ENCODE peak calls at places on chromosome 7, in six cellular contexts. I is Calu3; C is astrocyte; F is CD8-positive, alpha-beta T cell; T is pancreas; Q is fibroblast of lung. B is an unnamed sample.

GRCh38 chr7:6392712-6393666 is 54.8 kb downstream of the DAGLB start:
- DNase-seq in Q (peak), F (no peak), I (peak), C (peak), T (no peak), B (peak)

GRCh38 chr7:47402941-47403340 is 179.0 kb downstream of the TNS3 start:
- DNase-seq in T (no peak), Q (no peak), I (no peak), C (no peak), F (no peak), B (no peak)

GRCh38 chr7:34430456-34430855 is 227.6 kb upstream of the NPSR1 start:
- DNase-seq in T (no peak), C (peak), Q (peak), I (peak), F (no peak), B (peak)

GRCh38 chr7:155984609-155985405 is 172.5 kb upstream of the SHH start:
- DNase-seq in T (no peak), I (no peak), Q (no peak), C (no peak), F (no peak), B (no peak)

GRCh38 chr7:147078324-147078723 is 961.7 kb downstream of the CNTNAP2 start:
- DNase-seq in C (no peak), I (no peak), F (no peak), Q (no peak), T (no peak), B (no peak)

GRCh38 chr7:21064698-21065648 is 278.3 kb upstream of the SP8 start:
- DNase-seq in C (no peak), Q (no peak), I (no peak), T (no peak), F (no peak), B (peak)

GRCh38 chr7:137992042-137992737 is 9.7 kb downstream of the CREB3L2 start:
- DNase-seq in Q (peak), I (no peak), C (peak), T (no peak), F (no peak), B (peak)

GRCh38 chr7:98701372-98701771 is 84.3 kb downstream of the NPTX2 start:
- DNase-seq in I (no peak), T (no peak), Q (no peak), C (no peak), F (no peak), B (no peak)

GRCh38 chr7:7862393-7862792 is 106.2 kb upstream of the GLCCI1 start:
- DNase-seq in I (no peak), F (no peak), Q (peak), T (no peak), C (peak), B (no peak)

GRCh38 chr7:82594665-82595064 is 151.1 kb upstream of the CACNA2D1 start:
- DNase-seq in Q (no peak), F (no peak), T (no peak), C (no peak), I (no peak), B (no peak)

GRCh38 chr7:26603631-26604030 is 260.8 kb downstream of the SKAP2 start:
- DNase-seq in C (no peak), T (no peak), Q (peak), F (no peak), I (peak), B (peak)

GRCh38 chr7:137790828-137791227 is 55.9 kb downstream of the DGKI start:
- DNase-seq in T (no peak), F (no peak), C (no peak), I (no peak), Q (no peak), B (no peak)

GRCh38 chr7:93620057-93620456 is 45.5 kb upstream of the CALCR start:
- DNase-seq in F (no peak), C (no peak), T (no peak), Q (no peak), I (no peak), B (no peak)

GRCh38 chr7:5234852-5235831 is 45.1 kb downstream of the WIPI2 start:
- DNase-seq in I (peak), C (peak), Q (peak), F (no peak), T (no peak), B (peak)

GRCh38 chr7:2520808-2521146 is 1.2 kb downstream of the LFNG start:
- DNase-seq in C (no peak), I (peak), T (no peak), Q (no peak), F (no peak), B (peak)

GRCh38 chr7:117323585-117323876 is 673 bp upstream of the WNT2 start:
- DNase-seq in Q (no peak), I (no peak), T (no peak), F (no peak), C (peak), B (no peak)

GRCh38 chr7:140214075-140214684 is 37.4 kb upstream of the KDM7A start:
- DNase-seq in T (peak), Q (peak), C (peak), I (no peak), F (no peak), B (peak)

GRCh38 chr7:98621573-98622482 is 4.7 kb downstream of the NPTX2 start:
- DNase-seq in I (no peak), T (no peak), Q (no peak), F (no peak), C (no peak), B (no peak)

GRCh38 chr7:116259821-116260440 is 49.6 kb downstream of the TES start:
- DNase-seq in I (no peak), T (no peak), F (no peak), Q (peak), C (peak), B (peak)

GRCh38 chr7:11212816-11213215 is 239.1 kb downstream of the PHF14 start:
- DNase-seq in F (no peak), T (no peak), I (no peak), Q (no peak), C (no peak), B (peak)

GRCh38 chr7:138328215-138328614 is 131.8 kb upstream of the TRIM24 start:
- DNase-seq in T (no peak), F (no peak), I (peak), C (no peak), Q (no peak), B (no peak)

DNA sequence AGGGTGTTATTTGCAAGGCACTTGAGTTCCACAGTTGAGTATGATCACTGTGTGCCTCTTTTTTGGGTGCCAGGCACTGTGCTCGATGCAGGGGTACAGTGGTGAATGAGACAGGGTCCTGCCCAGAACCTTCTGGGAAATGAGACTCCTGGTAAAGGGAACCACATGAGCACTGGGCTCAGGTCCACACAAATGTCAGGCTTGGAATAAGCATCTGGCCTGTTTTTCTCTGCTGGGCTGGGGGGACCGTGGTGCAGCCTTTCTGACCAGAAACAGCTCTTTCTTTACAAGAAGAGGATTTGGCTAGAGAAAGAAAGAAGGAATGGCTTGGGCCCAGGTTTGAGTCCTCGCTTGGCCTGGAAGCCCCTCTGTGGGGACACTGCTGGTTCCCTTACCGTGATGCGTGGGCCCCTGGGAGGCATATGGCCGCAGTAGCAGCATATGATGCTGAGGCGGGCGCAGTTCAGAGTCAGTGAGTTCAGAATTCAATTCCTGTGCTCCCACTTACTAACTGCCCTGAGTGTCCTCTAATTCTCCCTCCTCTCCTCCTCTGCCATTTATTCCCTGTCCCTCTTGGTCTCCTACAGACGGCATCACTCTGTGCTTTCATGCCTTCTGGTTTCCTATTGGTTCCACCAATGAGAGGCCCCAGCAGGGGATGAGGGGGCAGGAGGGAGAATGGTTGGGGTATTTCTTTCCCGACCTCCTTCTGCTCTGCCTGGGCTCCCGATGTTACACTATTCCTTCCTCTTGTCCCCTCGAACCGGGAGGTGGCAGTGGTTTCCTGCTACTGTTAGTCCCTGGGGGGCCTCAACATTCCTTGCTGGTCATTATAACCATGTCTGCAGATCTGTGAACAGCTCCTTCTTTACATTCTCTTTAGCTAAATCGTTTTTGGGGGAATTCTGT is 9.6 kb upstream of the KCP start:
- DNase-seq in C (no peak), Q (no peak), F (no peak), I (no peak), T (no peak), B (no peak)
- TF ChIP-seq CTCF in C (no peak), Q (no peak), F (no peak), I (no peak), T (no peak), B (no peak)

GRCh38 chr7:86470763-86471162 is 172.9 kb upstream of the GRM3 start:
- DNase-seq in Q (no peak), C (no peak), I (no peak), F (no peak), T (no peak), B (no peak)

GRCh38 chr7:86469680-86470295 is 173.9 kb upstream of the GRM3 start:
- DNase-seq in I (peak), T (no peak), F (no peak), C (peak), Q (peak), B (peak)
- TF ChIP-seq CTCF in I (peak), T (peak), F (no peak), C (peak), Q (peak), B (peak)

GRCh38 chr7:158975526-158976467 is 119.4 kb downstream of the DYNC2I1 start:
- DNase-seq in F (no peak), T (no peak), I (peak), Q (no peak), C (no peak), B (no peak)

GRCh38 chr7:158973941-158974785 is 117.8 kb downstream of the DYNC2I1 start:
- DNase-seq in T (peak), C (no peak), Q (no peak), I (no peak), F (no peak), B (no peak)

GRCh38 chr7:158971214-158971613 is 114.9 kb downstream of the DYNC2I1 start:
- DNase-seq in C (no peak), Q (no peak), F (no peak), T (no peak), I (no peak), B (no peak)

GRCh38 chr7:158976468-158976848 is 120.1 kb downstream of the DYNC2I1 start:
- DNase-seq in F (no peak), I (no peak), C (no peak), Q (no peak), T (no peak), B (no peak)

DNA sequence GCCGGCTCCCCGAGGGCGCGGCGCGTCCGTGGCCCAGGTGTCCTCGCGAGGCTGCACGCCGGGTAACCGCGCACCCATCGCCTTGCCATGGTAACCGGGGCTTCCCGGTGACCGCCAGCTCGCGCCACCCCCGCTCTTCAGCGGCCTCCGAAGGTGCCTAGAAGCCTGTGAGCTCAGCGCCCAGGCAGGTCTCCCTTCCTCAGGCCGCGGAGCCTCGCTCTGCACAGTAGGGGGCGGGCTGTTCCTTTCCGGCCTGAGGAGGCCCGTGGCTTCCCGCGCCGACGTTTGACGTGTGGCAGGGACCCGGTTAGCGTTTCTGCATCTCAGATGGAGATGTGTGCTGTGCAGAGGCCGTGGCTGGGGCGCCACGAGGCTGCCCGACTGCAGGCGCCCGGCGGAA is 117.1 kb downstream of the DYNC2I1 start:
- DNase-seq in C (no peak), T (peak), F (peak), Q (no peak), I (peak), B (peak)
- TF ChIP-seq CTCF in C (no peak), T (no peak), F (no peak), Q (no peak), I (peak), B (peak)

GRCh38 chr7:121126201-121126600 is 137.7 kb downstream of the CPED1 start:
- DNase-seq in I (no peak), F (no peak), Q (no peak), C (no peak), T (no peak), B (no peak)

GRCh38 chr7:121132940-121133339 is 144.4 kb downstream of the CPED1 start:
- DNase-seq in Q (no peak), F (no peak), C (no peak), I (no peak), T (no peak), B (no peak)

GRCh38 chr7:121123028-121123427 is 134.5 kb downstream of the CPED1 start:
- DNase-seq in I (no peak), F (no peak), T (no peak), C (no peak), Q (no peak), B (no peak)

GRCh38 chr7:121126801-121127534 is 138.5 kb downstream of the CPED1 start:
- DNase-seq in C (peak), F (no peak), I (no peak), T (no peak), Q (peak), B (peak)
- TF ChIP-seq CTCF in C (peak), F (no peak), I (no peak), T (no peak), Q (no peak), B (peak)

GRCh38 chr7:114986181-114986800 is 64.4 kb downstream of the MDFIC start:
- DNase-seq in F (no peak), I (no peak), C (no peak), T (no peak), Q (no peak), B (no peak)
- TF ChIP-seq CTCF in F (no peak), I (no peak), C (no peak), T (no peak), Q (no peak), B (no peak)

GRCh38 chr7:142554555-142555532 is 194.4 kb upstream of the PRSS1 start:
- DNase-seq in I (peak), Q (peak), F (no peak), C (peak), T (no peak), B (no peak)

GRCh38 chr7:142560166-142560565 is 189.1 kb upstream of the PRSS1 start:
- DNase-seq in F (no peak), I (no peak), T (no peak), C (no peak), Q (peak), B (no peak)

GRCh38 chr7:142553216-142553615 is 196.1 kb upstream of the PRSS1 start:
- DNase-seq in T (no peak), Q (peak), I (no peak), F (no peak), C (peak), B (no peak)

GRCh38 chr7:142557971-142558582 is 191.2 kb upstream of the PRSS1 start:
- DNase-seq in C (no peak), T (no peak), F (peak), I (peak), Q (peak), B (peak)

DNA sequence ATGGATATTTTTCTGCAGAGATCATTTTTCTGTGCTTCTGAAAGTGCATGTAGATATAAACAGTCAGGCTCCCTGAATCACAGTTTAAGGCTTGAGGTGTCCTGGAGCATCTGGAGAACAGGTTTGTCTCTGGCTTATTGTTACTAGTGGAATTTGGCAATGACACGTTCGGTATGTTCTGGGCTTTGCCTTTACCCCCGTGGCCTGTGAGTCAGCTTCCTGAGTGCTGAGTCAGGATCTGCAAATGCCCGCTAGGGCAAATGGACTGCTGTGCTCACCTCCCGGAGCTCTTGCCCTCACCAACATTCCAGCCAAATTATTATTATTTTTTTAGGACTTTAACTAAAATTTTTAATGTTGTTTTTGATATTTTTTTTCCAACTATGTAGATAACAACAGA is 192.5 kb upstream of the PRSS1 start:
- DNase-seq in F (no peak), T (no peak), Q (peak), I (peak), C (peak), B (peak)
- TF ChIP-seq CTCF in F (no peak), T (no peak), Q (peak), I (no peak), C (peak), B (peak)

GRCh38 chr7:33108931-33109757 is at the start of gene RP9:
- DNase-seq in F (peak), Q (peak), I (peak), T (peak), C (peak), B (peak)
- TF ChIP-seq CTCF in F (peak), Q (peak), I (peak), T (peak), C (no peak), B (peak)

DNA sequence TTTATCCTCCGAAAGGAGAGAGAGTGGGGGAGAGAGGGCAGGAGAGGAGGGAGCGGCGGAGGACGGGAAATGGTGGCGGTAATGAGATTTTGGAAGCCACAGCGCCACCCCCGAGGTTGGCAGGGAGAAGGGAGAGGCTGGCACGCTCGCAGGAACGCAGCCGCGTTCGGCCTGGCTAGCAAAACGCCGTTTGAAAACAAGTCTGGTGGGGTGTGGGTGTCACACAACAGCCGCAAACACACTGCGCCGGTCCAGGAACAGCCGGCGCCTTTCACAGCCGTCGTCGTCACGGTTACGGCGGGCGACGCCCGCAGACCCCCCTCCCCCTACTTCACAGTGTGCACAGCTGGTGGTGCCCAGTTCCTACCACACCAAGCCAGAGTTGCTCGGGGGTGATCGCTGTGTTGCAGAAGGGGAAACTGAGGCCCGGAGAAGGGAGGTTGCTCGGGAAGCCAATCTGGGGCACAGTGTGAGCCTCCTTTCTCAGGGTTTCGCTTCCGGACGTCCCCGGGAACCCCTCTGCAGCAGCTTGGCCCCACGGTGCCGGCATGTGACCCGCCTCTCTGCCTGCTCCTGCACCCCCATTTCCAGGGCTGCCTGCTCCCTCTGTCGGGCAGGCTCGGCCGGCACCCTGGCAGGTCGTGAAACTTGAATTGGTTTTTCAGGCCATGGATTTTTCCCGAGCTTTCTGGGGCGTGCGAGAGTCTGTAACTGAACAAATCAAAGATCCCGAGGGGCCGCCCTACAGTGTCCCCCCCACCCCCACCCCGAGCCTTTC is 57.8 kb downstream of the UNCX start:
- DNase-seq in T (peak), C (no peak), F (no peak), I (peak), Q (peak), B (no peak)
- TF ChIP-seq CTCF in T (no peak), C (no peak), F (no peak), I (peak), Q (peak), B (no peak)